ENCODE peak calls at places on chromosome 19, in four cellular contexts. K is K562, X is SK-N-SH, R is HepG2. F is an unnamed sample.
A peak's percentile ranks its signal among the peaks of the same experiment; 100 is the strongest.

GRCh38 chr19:17943284-17944221 is 10.7 kb downstream of the CCDC124 start:
- DNase-seq in R (no peak), K (peak; percentile 88), X (no peak), F (no peak)

GRCh38 chr19:29805026-29805925 is 6.5 kb upstream of the CCNE1 start:
- DNase-seq in K (no peak), X (no peak), R (peak; percentile 77), F (no peak)

GRCh38 chr19:35442091-35442490 is 6.0 kb upstream of the FFAR2 start:
- DNase-seq in X (no peak), K (no peak), R (no peak), F (no peak)

GRCh38 chr19:17775245-17775927 is 19.6 kb upstream of the B3GNT3 start:
- DNase-seq in X (peak; percentile 76), K (peak; percentile 71), R (peak; percentile 64), F (no peak)

GRCh38 chr19:49436381-49437017 is 4.8 kb downstream of the SLC17A7 start:
- DNase-seq in R (no peak), K (peak; percentile 87), X (peak; percentile 84), F (no peak)

GRCh38 chr19:18850560-18851375 is 19.0 kb downstream of the UPF1 start:
- DNase-seq in X (peak; percentile 87), R (no peak), K (no peak), F (no peak)

GRCh38 chr19:14479985-14480694 is 5.0 kb upstream of the PTGER1 start:
- DNase-seq in K (peak; percentile 83), R (no peak), X (peak; percentile 95), F (no peak)

GRCh38 chr19:58279925-58280316 is 1.2 kb downstream of the ZNF8 start:
- DNase-seq in R (no peak), X (no peak), K (no peak), F (no peak)

GRCh38 chr19:14361824-14362223 is 19.4 kb upstream of the ADGRE5 start:
- DNase-seq in R (no peak), K (peak; percentile 48), X (peak; percentile 63), F (no peak)

GRCh38 chr19:35146746-35147466 is 3.9 kb downstream of the FXYD7 start:
- DNase-seq in R (no peak), K (no peak), X (no peak), F (no peak)

GRCh38 chr19:34416021-34416545 is 11.9 kb downstream of the PDCD2L start:
- DNase-seq in R (no peak), K (no peak), X (no peak), F (no peak)

GRCh38 chr19:2053601-2054389 is 2.8 kb upstream of the MKNK2 start:
- DNase-seq in X (no peak), K (no peak), R (no peak), F (no peak)

GRCh38 chr19:38693380-38694223 is 46.2 kb downstream of the ACTN4 start:
- DNase-seq in X (no peak), K (no peak), R (peak; percentile 81), F (no peak)

GRCh38 chr19:42352893-42353259 is 27.4 kb downstream of the MEGF8 start:
- DNase-seq in K (no peak), R (no peak), X (no peak), F (no peak)

GRCh38 chr19:45323671-45324081 is 1.0 kb upstream of the CKM start:
- DNase-seq in K (no peak), R (no peak), X (peak; percentile 70), F (no peak)

GRCh38 chr19:19860756-19861390 is 4.8 kb upstream of the ZNF253 start:
- DNase-seq in K (peak; percentile 11), X (peak; percentile 58), R (no peak), F (no peak)

GRCh38 chr19:41896581-41896942 is 13.6 kb downstream of the ARHGEF1 start:
- DNase-seq in X (no peak), R (no peak), K (no peak), F (no peak)

GRCh38 chr19:34188388-34188787 is 16.1 kb downstream of the LSM14A start:
- DNase-seq in R (no peak), K (no peak), X (no peak), F (no peak)

GRCh38 chr19:52896431-52897148 is 845 bp downstream of the ZNF320 start:
- DNase-seq in R (no peak), K (peak; percentile 52), X (peak; percentile 56), F (no peak)

GRCh38 chr19:52946322-52947310 is 16.1 kb downstream of the ZNF816 start:
- DNase-seq in K (peak; percentile 26), R (no peak), X (peak; percentile 54), F (no peak)

GRCh38 chr19:54189668-54190502 is 505 bp upstream of the MBOAT7 start:
- DNase-seq in K (peak; percentile 87), X (peak; percentile 94), R (peak; percentile 100), F (peak; percentile 97)

GRCh38 chr19:43570174-43570791 is 5.0 kb downstream of the XRCC1 start:
- DNase-seq in R (no peak), X (no peak), K (no peak), F (no peak)

GRCh38 chr19:43905897-43906296 is 29.2 kb downstream of the ZNF45 start:
- DNase-seq in X (no peak), R (no peak), K (no peak), F (no peak)

GRCh38 chr19:17718988-17719711 is at the start of gene MAP1S:
- DNase-seq in K (peak; percentile 87), X (peak; percentile 98), R (peak; percentile 45), F (no peak)

GRCh38 chr19:50330365-50331078 is 1.3 kb upstream of the KCNC3 start:
- DNase-seq in X (peak; percentile 93), R (peak; percentile 73), K (peak; percentile 88), F (no peak)

GRCh38 chr19:31269425-31270127 is 79.7 kb downstream of the TSHZ3 start:
- DNase-seq in K (no peak), R (no peak), X (peak; percentile 67), F (no peak)

GRCh38 chr19:29581398-29581797 is 24.7 kb upstream of the POP4 start:
- DNase-seq in R (no peak), X (no peak), K (no peak), F (no peak)

GRCh38 chr19:7699422-7700127 is 2.4 kb downstream of the FCER2 start:
- DNase-seq in R (no peak), X (no peak), K (peak; percentile 74), F (peak; percentile 73)

GRCh38 chr19:33332248-33332647 is 29.9 kb upstream of the CEBPA start:
- DNase-seq in K (no peak), R (no peak), X (no peak), F (no peak)

GRCh38 chr19:1577090-1577928 is 9.2 kb upstream of the MEX3D start:
- DNase-seq in R (no peak), K (no peak), X (no peak), F (no peak)

GRCh38 chr19:11405846-11406643 is 13.1 kb downstream of the RGL3 start:
- DNase-seq in K (no peak), R (no peak), X (peak; percentile 20), F (no peak)

GRCh38 chr19:41932259-41933130 is 4.2 kb upstream of the ERFL start:
- DNase-seq in X (peak; percentile 68), K (no peak), R (no peak), F (no peak)

GRCh38 chr19:29681422-29682235 is 16.4 kb downstream of the PLEKHF1 start:
- DNase-seq in X (no peak), K (no peak), R (no peak), F (no peak)

GRCh38 chr19:35031072-35031881 is 1.0 kb downstream of the SCN1B start:
- DNase-seq in X (no peak), R (no peak), K (peak; percentile 67), F (no peak)

GRCh38 chr19:45251452-45252354 is 632 bp downstream of the MARK4 start:
- DNase-seq in R (no peak), X (peak; percentile 77), K (peak; percentile 71), F (no peak)

GRCh38 chr19:50434525-50434924 is 1.8 kb downstream of the MYBPC2 start:
- DNase-seq in X (peak; percentile 80), K (peak; percentile 47), R (no peak), F (no peak)

GRCh38 chr19:47998800-47999199 is 4.4 kb downstream of the ELSPBP1 start:
- DNase-seq in X (no peak), K (peak; percentile 32), R (no peak), F (no peak)

DNA sequence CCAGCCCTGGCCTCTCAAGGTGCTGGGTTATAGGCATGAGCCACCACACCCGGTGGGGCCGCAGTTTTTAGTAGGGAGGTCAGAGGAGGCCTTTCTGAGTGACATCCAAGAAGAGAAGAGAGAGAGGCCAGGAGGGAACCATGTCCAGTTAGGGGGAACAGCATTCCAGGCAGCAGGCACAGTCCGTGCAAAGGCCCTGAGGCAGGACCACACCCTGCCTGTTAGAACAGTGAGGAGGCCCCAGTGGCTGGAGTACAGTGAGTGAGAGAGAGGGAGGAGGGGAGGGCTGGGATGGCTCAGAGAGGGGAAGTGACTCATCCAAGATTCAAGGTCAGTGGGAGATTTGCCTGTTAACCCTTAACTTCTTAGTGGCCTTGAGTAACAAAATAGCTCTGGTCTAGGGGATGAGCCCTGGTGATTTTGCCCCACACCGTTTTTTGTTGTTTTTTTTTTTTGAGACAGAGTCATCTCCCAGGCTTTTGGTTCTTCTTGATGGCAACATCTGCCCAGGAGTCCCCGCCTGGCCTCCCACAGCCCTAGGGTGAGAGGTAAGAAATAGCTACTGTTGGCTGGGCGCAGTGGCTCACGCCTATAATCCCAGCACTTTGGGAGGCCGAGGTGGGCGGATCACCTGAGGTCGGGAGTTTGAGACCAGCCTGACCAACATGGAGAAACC is 2.7 kb upstream of the PLIN3 start:
- DNase-seq in R (peak; percentile 98), X (no peak), K (peak; percentile 74), F (no peak)
- TF ChIP-seq SMC3 in R (peak; percentile 14), X (no peak), K (no peak), F (no peak)

DNA sequence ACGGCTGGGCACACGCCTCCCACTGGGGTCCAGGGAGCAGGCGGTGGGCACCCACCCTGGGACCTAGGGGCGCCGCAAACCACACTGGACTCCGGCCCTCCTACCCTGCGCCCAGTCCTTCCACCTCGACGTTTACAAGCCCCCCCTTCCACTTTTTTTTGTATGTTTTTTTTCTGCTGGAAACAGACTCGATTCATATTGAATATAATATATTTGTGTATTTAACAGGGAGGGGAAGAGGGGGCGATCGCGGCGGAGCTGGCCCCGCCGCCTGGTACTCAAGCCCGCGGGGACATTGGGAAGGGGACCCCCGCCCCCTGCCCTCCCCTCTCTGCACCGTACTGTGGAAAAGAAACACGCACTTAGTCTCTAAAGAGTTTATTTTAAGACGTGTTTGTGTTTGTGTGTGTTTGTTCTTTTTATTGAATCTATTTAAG is 1.6 kb downstream of the JUNB start:
- DNase-seq in X (no peak), K (no peak), R (no peak), F (no peak)
- TF ChIP-seq POLR2AphosphoS5 in X (peak; percentile 38), K (no peak), R (no peak), F (no peak)

DNA sequence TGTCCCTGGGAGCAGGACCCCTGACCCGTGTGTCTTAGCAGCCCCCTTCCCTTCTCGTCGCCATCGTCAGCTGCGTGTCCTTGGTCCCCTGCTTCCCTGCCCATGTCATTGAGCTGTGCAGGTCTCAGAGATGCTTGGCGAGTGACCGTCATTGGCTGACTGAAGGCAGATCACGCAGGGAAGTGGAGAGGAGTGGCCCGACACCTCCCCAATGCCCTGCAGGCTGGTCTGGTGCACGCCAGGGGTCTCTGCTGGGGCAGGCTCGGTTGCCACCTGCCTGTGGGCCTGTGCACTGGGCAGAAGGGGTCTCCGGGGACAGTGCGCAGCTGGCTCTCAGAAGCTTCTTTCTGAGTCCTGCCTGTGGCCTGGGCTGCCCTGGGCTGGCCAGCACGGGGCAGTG is 6.2 kb downstream of the GNA11 start:
- DNase-seq in X (no peak), R (no peak), K (no peak), F (no peak)
- TF ChIP-seq MAX in X (no peak), R (no peak), K (no peak), F (no peak)

DNA sequence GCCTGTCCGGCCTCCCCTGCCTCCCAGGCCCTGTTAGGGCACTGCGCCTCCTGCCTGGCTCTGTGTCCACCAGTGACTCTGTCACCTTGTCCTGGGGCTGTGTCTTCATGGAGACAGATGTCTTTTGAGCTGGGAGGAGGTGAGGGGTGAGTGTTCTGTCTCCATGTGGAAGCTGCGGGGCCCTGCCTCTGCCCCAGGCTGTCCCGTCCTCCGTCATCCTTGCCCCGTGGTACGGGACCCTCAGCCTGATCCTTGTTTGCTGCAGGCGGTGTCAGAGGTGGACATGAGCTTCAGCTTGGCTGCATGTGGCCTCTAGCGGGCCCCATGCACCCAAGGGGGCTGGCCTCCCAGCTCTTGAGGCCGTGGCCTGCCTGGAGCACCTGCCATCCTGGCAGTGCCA is 181.0 kb downstream of the KDM4B start:
- DNase-seq in X (no peak), R (no peak), K (no peak), F (no peak)
- TF ChIP-seq SMC3 in X (no peak), R (no peak), K (no peak), F (no peak)